ENCODE peak calls at places on chromosomes 11 and 22, in nine cellular contexts. S, E, Q, Z, P, B, G, F and N are unnamed samples.

GRCh38 chr11:72519220-72519881 is 85.0 kb upstream of the CLPB start:
- DNase-seq in S (no peak), E (no peak), Q (no peak), Z (peak), P (no peak), B (peak), G (no peak), F (no peak), N (no peak)

GRCh38 chr22:48577014-48577690 is 1250.5 kb downstream of the BRD1 start:
- DNase-seq in S (no peak), E (no peak), Q (no peak), Z (no peak), P (no peak), B (no peak), G (no peak), F (no peak), N (no peak)

GRCh38 chr22:36864454-36865215 is 3.8 kb downstream of the NCF4 start:
- DNase-seq in S (no peak), E (no peak), Q (no peak), Z (no peak), P (no peak), B (no peak), G (no peak), F (peak), N (no peak)

GRCh38 chr11:46290598-46291309 is 13.3 kb downstream of the CREB3L1 start:
- DNase-seq in S (no peak), E (no peak), Q (no peak), Z (peak), P (peak), B (peak), G (no peak), F (peak), N (peak)

GRCh38 chr11:118358071-118358470 is 1.3 kb upstream of the UBE4A start:
- DNase-seq in S (no peak), E (no peak), Q (no peak), Z (no peak), P (no peak), B (no peak), G (no peak), F (no peak), N (no peak)

GRCh38 chr22:26702906-26703830 is 45.8 kb downstream of the MIAT start:
- DNase-seq in S (no peak), E (no peak), Q (no peak), Z (peak), P (no peak), B (no peak), G (no peak), F (no peak), N (no peak)

GRCh38 chr11:75597636-75598035 is 35.6 kb downstream of the SERPINH1 start:
- DNase-seq in S (no peak), E (no peak), Q (no peak), Z (no peak), P (peak), B (peak), G (no peak), F (no peak), N (no peak)

GRCh38 chr11:115817844-115818565 is 313.8 kb upstream of the CADM1 start:
- DNase-seq in S (no peak), E (no peak), Q (no peak), Z (no peak), P (peak), B (no peak), G (no peak), F (no peak), N (no peak)